ENCODE peak calls at places on chromosomes 2 and 18, in five cellular contexts. One of them, this sample, is unnamed.

GRCh38 chr2:68537872-68538271 is 70.5 kb downstream of the APLF start:
- DNase-seq in NT2/D1: no peak
- DNase-seq in OCI-LY7: no peak
- DNase-seq in BE2C: no peak
- DNase-seq in HCT116: no peak
- DNase-seq in this sample: no peak

GRCh38 chr2:128179461-128179755 is 88.4 kb downstream of the UGGT1 start:
- DNase-seq in OCI-LY7: no peak
- DNase-seq in NT2/D1: no peak
- DNase-seq in HCT116: no peak
- DNase-seq in BE2C: no peak
- DNase-seq in this sample: no peak

GRCh38 chr2:15838481-15838880 is 101.9 kb upstream of the MYCN start:
- DNase-seq in NT2/D1: no peak
- DNase-seq in BE2C: no peak
- DNase-seq in OCI-LY7: no peak
- DNase-seq in HCT116: no peak
- DNase-seq in this sample: no peak

GRCh38 chr18:39796413-39796812 is 2158.6 kb upstream of the PIK3C3 start:
- DNase-seq in OCI-LY7: no peak
- DNase-seq in HCT116: no peak
- DNase-seq in NT2/D1: no peak
- DNase-seq in BE2C: no peak
- DNase-seq in this sample: no peak

GRCh38 chr2:121336528-121337294 is 51.7 kb upstream of the TFCP2L1 start:
- DNase-seq in NT2/D1: no peak
- DNase-seq in OCI-LY7: no peak
- DNase-seq in BE2C: no peak
- DNase-seq in HCT116: no peak
- DNase-seq in this sample: peak

GRCh38 chr2:211085056-211085680 is 528.8 kb downstream of the CPS1 start:
- DNase-seq in BE2C: peak
- DNase-seq in OCI-LY7: peak
- DNase-seq in NT2/D1: no peak
- DNase-seq in HCT116: peak
- DNase-seq in this sample: peak

GRCh38 chr2:85827879-85828569 is 60.8 kb downstream of the ST3GAL5 start:
- DNase-seq in OCI-LY7: no peak
- DNase-seq in NT2/D1: no peak
- DNase-seq in BE2C: no peak
- DNase-seq in HCT116: no peak
- DNase-seq in this sample: peak

GRCh38 chr2:205520311-205520710 is 162.0 kb upstream of the NRP2 start:
- DNase-seq in NT2/D1: no peak
- DNase-seq in HCT116: no peak
- DNase-seq in BE2C: no peak
- DNase-seq in OCI-LY7: no peak
- DNase-seq in this sample: no peak

GRCh38 chr2:156573710-156574109 is 137.5 kb downstream of the GPD2 start:
- DNase-seq in BE2C: no peak
- DNase-seq in NT2/D1: no peak
- DNase-seq in HCT116: no peak
- DNase-seq in OCI-LY7: no peak
- DNase-seq in this sample: no peak

GRCh38 chr18:24212939-24213338 is 74.1 kb downstream of the CABYR start:
- DNase-seq in HCT116: peak
- DNase-seq in NT2/D1: no peak
- DNase-seq in BE2C: no peak
- DNase-seq in OCI-LY7: no peak
- DNase-seq in this sample: no peak

GRCh38 chr18:58392336-58393000 is 236.4 kb downstream of the ALPK2 start:
- DNase-seq in NT2/D1: peak
- DNase-seq in HCT116: no peak
- DNase-seq in OCI-LY7: no peak
- DNase-seq in BE2C: no peak
- DNase-seq in this sample: peak

GRCh38 chr2:120681696-120682288 is 53.9 kb upstream of the GLI2 start:
- DNase-seq in HCT116: no peak
- DNase-seq in OCI-LY7: no peak
- DNase-seq in BE2C: no peak
- DNase-seq in NT2/D1: no peak
- DNase-seq in this sample: no peak

GRCh38 chr2:43484323-43484930 is 111.4 kb downstream of the THADA start:
- DNase-seq in NT2/D1: peak
- DNase-seq in HCT116: peak
- DNase-seq in BE2C: peak
- DNase-seq in OCI-LY7: peak
- DNase-seq in this sample: peak

GRCh38 chr2:212766921-212767320 is 228.3 kb upstream of the ERBB4 start:
- DNase-seq in OCI-LY7: no peak
- DNase-seq in NT2/D1: no peak
- DNase-seq in BE2C: no peak
- DNase-seq in HCT116: no peak
- DNase-seq in this sample: no peak

GRCh38 chr18:79910563-79910962 is 40.9 kb downstream of the SLC66A2 start:
- DNase-seq in BE2C: no peak
- DNase-seq in OCI-LY7: no peak
- DNase-seq in HCT116: no peak
- DNase-seq in NT2/D1: no peak
- DNase-seq in this sample: no peak

GRCh38 chr2:95023222-95023597 is 2.3 kb upstream of the MAL start:
- DNase-seq in NT2/D1: no peak
- DNase-seq in HCT116: peak
- DNase-seq in OCI-LY7: peak
- DNase-seq in BE2C: no peak
- DNase-seq in this sample: no peak

GRCh38 chr2:169095631-169096105 is 26.3 kb downstream of the DHRS9 start:
- DNase-seq in HCT116: peak
- DNase-seq in NT2/D1: no peak
- DNase-seq in BE2C: no peak
- DNase-seq in OCI-LY7: no peak
- DNase-seq in this sample: no peak

GRCh38 chr2:18487266-18487665 is 73.2 kb downstream of the RDH14 start:
- DNase-seq in BE2C: no peak
- DNase-seq in NT2/D1: no peak
- DNase-seq in HCT116: no peak
- DNase-seq in OCI-LY7: no peak
- DNase-seq in this sample: no peak

GRCh38 chr2:26054598-26055348 is 20.9 kb downstream of the RAB10 start:
- DNase-seq in OCI-LY7: no peak
- DNase-seq in HCT116: no peak
- DNase-seq in BE2C: no peak
- DNase-seq in NT2/D1: no peak
- DNase-seq in this sample: no peak

GRCh38 chr2:53594586-53594918 is 173.1 kb upstream of the CHAC2 start:
- DNase-seq in HCT116: no peak
- DNase-seq in NT2/D1: no peak
- DNase-seq in BE2C: no peak
- DNase-seq in OCI-LY7: no peak
- DNase-seq in this sample: no peak

GRCh38 chr18:55477537-55478300 is 110.3 kb downstream of the TCF4 start:
- DNase-seq in HCT116: no peak
- DNase-seq in BE2C: peak
- DNase-seq in OCI-LY7: peak
- DNase-seq in NT2/D1: no peak
- DNase-seq in this sample: no peak

GRCh38 chr2:134917958-134918517 is 584 bp upstream of the CCNT2 start:
- DNase-seq in NT2/D1: peak
- DNase-seq in HCT116: no peak
- DNase-seq in OCI-LY7: peak
- DNase-seq in BE2C: no peak
- DNase-seq in this sample: no peak

GRCh38 chr2:205681836-205682238 is 464 bp upstream of the NRP2 start:
- DNase-seq in BE2C: peak
- DNase-seq in HCT116: no peak
- DNase-seq in OCI-LY7: peak
- DNase-seq in NT2/D1: no peak
- DNase-seq in this sample: peak

GRCh38 chr2:145759228-145759940 is 1239.5 kb upstream of the ZEB2 start:
- DNase-seq in OCI-LY7: no peak
- DNase-seq in HCT116: no peak
- DNase-seq in NT2/D1: no peak
- DNase-seq in BE2C: no peak
- DNase-seq in this sample: no peak

GRCh38 chr2:232365621-232366321 is 12.8 kb upstream of the ALPP start:
- DNase-seq in HCT116: peak
- DNase-seq in OCI-LY7: peak
- DNase-seq in BE2C: peak
- DNase-seq in NT2/D1: peak
- DNase-seq in this sample: peak

GRCh38 chr2:58834404-58834803 is 593.3 kb upstream of the FANCL start:
- DNase-seq in HCT116: no peak
- DNase-seq in OCI-LY7: no peak
- DNase-seq in BE2C: no peak
- DNase-seq in NT2/D1: peak
- DNase-seq in this sample: peak

GRCh38 chr2:2866459-2866858 is 511.2 kb downstream of the EIPR1 start:
- DNase-seq in OCI-LY7: no peak
- DNase-seq in NT2/D1: no peak
- DNase-seq in HCT116: no peak
- DNase-seq in BE2C: no peak
- DNase-seq in this sample: no peak

GRCh38 chr2:210586381-210586780 is 30.0 kb downstream of the CPS1 start:
- DNase-seq in OCI-LY7: no peak
- DNase-seq in BE2C: no peak
- DNase-seq in HCT116: no peak
- DNase-seq in NT2/D1: no peak
- DNase-seq in this sample: no peak

GRCh38 chr18:46601338-46601908 is 55.6 kb downstream of the LOXHD1 start:
- DNase-seq in OCI-LY7: no peak
- DNase-seq in NT2/D1: no peak
- DNase-seq in HCT116: no peak
- DNase-seq in BE2C: no peak
- DNase-seq in this sample: no peak
- H3K4me3 ChIP-seq in OCI-LY7: no peak
- H3K4me3 ChIP-seq in NT2/D1: no peak
- H3K4me3 ChIP-seq in HCT116: no peak
- H3K4me3 ChIP-seq in BE2C: no peak
- H3K4me3 ChIP-seq in this sample: no peak

DNA sequence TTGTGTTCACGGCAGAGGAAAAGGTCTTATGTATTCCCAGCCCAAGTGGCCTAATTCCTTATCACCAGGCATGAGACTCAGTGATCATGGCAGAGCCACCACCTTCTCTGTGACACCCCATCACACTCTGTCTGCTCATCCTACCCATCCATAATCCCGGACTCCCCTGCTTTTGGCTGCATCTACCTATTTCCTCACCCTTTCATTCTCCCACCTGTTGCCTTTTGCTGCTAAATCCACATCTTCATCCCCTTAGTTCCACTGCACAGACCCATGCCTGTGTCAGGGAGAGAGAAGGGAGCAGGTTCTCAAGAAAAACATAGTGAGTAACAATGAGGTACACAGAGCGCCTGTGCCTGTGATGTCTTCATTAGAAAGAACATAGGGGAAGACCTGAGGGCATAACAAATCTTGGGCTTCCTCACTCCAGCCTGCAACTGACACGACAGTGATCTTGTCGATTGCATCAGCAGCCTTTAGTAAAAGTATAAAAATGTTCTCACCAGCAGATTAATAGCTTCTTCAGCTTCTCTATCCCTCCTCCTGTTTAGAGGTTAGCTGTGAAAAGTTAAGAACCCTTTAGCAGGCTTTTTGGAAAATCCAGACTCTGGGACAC is 246.5 kb upstream of the SPRED2 start:
- DNase-seq in HCT116: no peak
- DNase-seq in NT2/D1: no peak
- DNase-seq in BE2C: no peak
- DNase-seq in OCI-LY7: no peak
- DNase-seq in this sample: no peak
- H3K4me3 ChIP-seq in HCT116: no peak
- H3K4me3 ChIP-seq in NT2/D1: no peak
- H3K4me3 ChIP-seq in BE2C: no peak
- H3K4me3 ChIP-seq in OCI-LY7: no peak
- H3K4me3 ChIP-seq in this sample: no peak

DNA sequence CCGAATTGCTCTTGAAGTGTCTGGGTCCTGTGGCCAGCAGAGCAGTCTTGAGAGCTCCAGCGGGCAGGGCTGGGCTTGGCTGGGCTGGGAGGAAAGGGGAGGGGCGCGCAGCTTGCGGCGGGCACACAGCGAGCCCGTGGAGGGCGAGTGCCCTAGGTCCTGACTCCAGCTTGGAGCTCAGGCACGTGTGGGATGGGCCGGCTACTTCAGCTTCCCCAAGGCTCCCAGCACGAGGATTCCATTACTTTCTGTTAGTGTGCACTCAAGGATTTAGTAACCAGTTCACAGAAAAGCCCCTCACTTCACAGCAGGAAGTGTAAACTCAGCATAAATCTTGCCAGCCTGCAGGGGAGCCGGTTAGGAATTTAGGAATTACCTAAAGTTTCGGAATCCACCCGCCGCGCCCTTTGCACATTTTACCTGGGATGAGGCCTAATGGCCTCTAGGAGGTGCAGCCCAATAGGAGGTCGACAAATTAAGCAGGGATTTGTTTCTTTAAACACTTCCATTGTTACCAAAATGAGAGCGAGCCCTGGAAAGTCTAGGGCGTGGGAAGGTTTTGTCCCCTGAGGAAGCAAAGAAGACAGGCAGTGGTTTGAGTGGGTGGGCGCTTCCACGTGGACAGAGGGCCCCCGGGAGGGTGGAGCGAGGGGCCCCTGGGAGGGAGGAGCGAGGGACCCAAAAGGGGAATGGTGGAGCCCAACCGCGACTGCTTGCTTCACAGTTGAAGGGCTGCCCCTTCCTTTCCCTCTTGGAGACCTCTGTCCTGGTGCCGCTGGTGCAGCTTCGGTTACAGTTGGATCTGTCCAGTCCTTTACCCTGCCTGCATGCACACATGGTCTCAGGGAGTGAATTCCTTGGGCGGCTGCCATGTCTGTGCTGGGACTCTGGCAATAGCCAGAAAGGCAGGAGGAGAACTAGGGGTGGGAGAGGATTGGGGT is 93.3 kb downstream of the CTAGE1 start:
- DNase-seq in BE2C: no peak
- DNase-seq in OCI-LY7: no peak
- DNase-seq in NT2/D1: no peak
- DNase-seq in HCT116: no peak
- DNase-seq in this sample: peak
- H3K4me3 ChIP-seq in BE2C: no peak
- H3K4me3 ChIP-seq in OCI-LY7: no peak
- H3K4me3 ChIP-seq in NT2/D1: peak
- H3K4me3 ChIP-seq in HCT116: no peak
- H3K4me3 ChIP-seq in this sample: peak

GRCh38 chr2:106127282-106127771 is 66.8 kb downstream of the UXS1 start:
- DNase-seq in BE2C: no peak
- DNase-seq in OCI-LY7: no peak
- DNase-seq in HCT116: no peak
- DNase-seq in NT2/D1: no peak
- DNase-seq in this sample: no peak

GRCh38 chr2:106126295-106126694 is 67.8 kb downstream of the UXS1 start:
- DNase-seq in NT2/D1: no peak
- DNase-seq in BE2C: no peak
- DNase-seq in OCI-LY7: no peak
- DNase-seq in HCT116: no peak
- DNase-seq in this sample: no peak

GRCh38 chr2:106129150-106129549 is 65.0 kb downstream of the UXS1 start:
- DNase-seq in HCT116: no peak
- DNase-seq in BE2C: no peak
- DNase-seq in NT2/D1: no peak
- DNase-seq in OCI-LY7: no peak
- DNase-seq in this sample: no peak

GRCh38 chr2:106126705-106127281 is 67.3 kb downstream of the UXS1 start:
- DNase-seq in OCI-LY7: no peak
- DNase-seq in NT2/D1: no peak
- DNase-seq in BE2C: no peak
- DNase-seq in HCT116: no peak
- DNase-seq in this sample: no peak

GRCh38 chr2:106127776-106128268 is 66.3 kb downstream of the UXS1 start:
- DNase-seq in HCT116: no peak
- DNase-seq in NT2/D1: no peak
- DNase-seq in OCI-LY7: no peak
- DNase-seq in BE2C: no peak
- DNase-seq in this sample: no peak
- H3K4me3 ChIP-seq in HCT116: no peak
- H3K4me3 ChIP-seq in NT2/D1: no peak
- H3K4me3 ChIP-seq in OCI-LY7: no peak
- H3K4me3 ChIP-seq in BE2C: no peak
- H3K4me3 ChIP-seq in this sample: no peak